ENCODE peak calls at places on chromosomes 4 and X, in five cellular contexts. O, C, P, T and J are unnamed samples.

GRCh38 chrX:78595901-78596502 is 63.1 kb downstream of the RTL3 start:
- DNase-seq in P (no peak), T (no peak), C (peak; percentile 28), O (no peak), J (no peak)

GRCh38 chrX:70482300-70482699 is 37.7 kb downstream of the DLG3 start:
- DNase-seq in C (no peak), T (no peak), P (no peak), O (no peak), J (no peak)

GRCh38 chrX:107483976-107484726 is 34.7 kb downstream of the FRMPD3 start:
- DNase-seq in P (no peak), O (no peak), T (no peak), C (peak; percentile 80), J (no peak)

GRCh38 chr4:185004562-185005208 is 13.6 kb upstream of the HELT start:
- DNase-seq in P (no peak), O (no peak), C (peak; percentile 34), T (no peak), J (no peak)

GRCh38 chr4:85498068-85498733 is 23.3 kb downstream of the ARHGAP24 start:
- DNase-seq in P (peak; percentile 89), T (peak; percentile 42), C (no peak), O (no peak), J (peak; percentile 48)

GRCh38 chrX:20414781-20415445 is 148.2 kb upstream of the RPS6KA3 start:
- DNase-seq in O (no peak), T (no peak), P (peak; percentile 43), C (no peak), J (no peak)

GRCh38 chr4:100593933-100594332 is 76.1 kb upstream of the EMCN start:
- DNase-seq in P (no peak), T (no peak), O (no peak), C (no peak), J (no peak)

GRCh38 chrX:100083146-100083715 is 326.8 kb downstream of the PCDH19 start:
- DNase-seq in C (no peak), P (peak; percentile 66), T (no peak), O (no peak), J (no peak)

GRCh38 chr4:15396157-15396800 is 31.6 kb upstream of the C1QTNF7 start:
- DNase-seq in P (peak; percentile 54), C (peak; percentile 52), T (no peak), O (peak; percentile 21), J (peak; percentile 42)

GRCh38 chr4:188661502-188661901 is 522.3 kb downstream of the TRIML1 start:
- DNase-seq in T (no peak), P (no peak), C (no peak), O (no peak), J (no peak)

GRCh38 chr4:53994382-53994781 is 70.0 kb downstream of the CHIC2 start:
- DNase-seq in C (no peak), O (peak; percentile 83), T (no peak), P (no peak), J (no peak)

GRCh38 chr4:82775243-82775642 is 23.4 kb downstream of the SCD5 start:
- DNase-seq in T (no peak), P (no peak), C (no peak), O (no peak), J (no peak)

GRCh38 chr4:156197216-156197615 is 243.6 kb upstream of the CTSO start:
- DNase-seq in C (no peak), P (peak; percentile 74), T (no peak), O (no peak), J (no peak)

GRCh38 chrX:132092439-132093065 is 35.3 kb downstream of the FRMD7 start:
- DNase-seq in P (peak; percentile 57), T (peak; percentile 34), C (peak; percentile 39), O (peak; percentile 41), J (peak; percentile 15)

GRCh38 chrX:41655631-41656030 is 33.1 kb upstream of the GPR34 start:
- DNase-seq in T (no peak), O (no peak), C (no peak), P (peak; percentile 67), J (no peak)

GRCh38 chr4:153497091-153497531 is 31.0 kb downstream of the TMEM131L start:
- DNase-seq in P (peak; percentile 76), C (no peak), O (no peak), T (no peak), J (no peak)

GRCh38 chr4:163665521-163666334 is 171.2 kb downstream of the TMA16 start:
- DNase-seq in P (no peak), T (no peak), O (no peak), C (no peak), J (no peak)

GRCh38 chr4:64935469-64936001 is 526.3 kb upstream of the TECRL start:
- DNase-seq in T (no peak), C (no peak), O (no peak), P (no peak), J (no peak)

GRCh38 chrX:53288173-53288572 is 6.8 kb upstream of the IQSEC2 start:
- DNase-seq in O (no peak), T (no peak), P (no peak), C (peak; percentile 73), J (no peak)

GRCh38 chrX:68842781-68843581 is 14.2 kb downstream of the EFNB1 start:
- DNase-seq in C (no peak), P (peak; percentile 56), O (no peak), T (no peak), J (no peak)

GRCh38 chr4:155376387-155377268 is at the start of gene MAP9:
- DNase-seq in C (peak; percentile 95), P (peak; percentile 98), O (no peak), T (peak; percentile 49), J (peak; percentile 92)

GRCh38 chr4:188387134-188387791 is 248.0 kb downstream of the TRIML1 start:
- DNase-seq in C (no peak), O (no peak), T (no peak), P (peak; percentile 87), J (no peak)

GRCh38 chrX:20217279-20217678 is 49.4 kb downstream of the RPS6KA3 start:
- DNase-seq in O (peak; percentile 61), C (no peak), T (no peak), P (peak; percentile 43), J (no peak)

GRCh38 chr4:78513411-78513975 is 38.1 kb upstream of the ANXA3 start:
- DNase-seq in T (no peak), O (no peak), P (no peak), C (no peak), J (no peak)

GRCh38 chr4:2024683-2025082 is 15.9 kb upstream of the NELFA start:
- DNase-seq in O (no peak), T (no peak), C (no peak), P (no peak), J (no peak)

GRCh38 chr4:142817442-142817841 is 28.7 kb downstream of the INPP4B start:
- DNase-seq in C (no peak), O (no peak), T (peak; percentile 43), P (peak; percentile 89), J (no peak)

GRCh38 chrX:46180258-46180687 is 364.9 kb downstream of the ZNF674 start:
- DNase-seq in P (peak; percentile 55), C (no peak), O (no peak), T (no peak), J (no peak)

GRCh38 chr4:170386974-170387373 is 297.2 kb upstream of the AADAT start:
- DNase-seq in C (no peak), P (peak; percentile 60), O (no peak), T (no peak), J (no peak)